ENCODE peak calls at places on chromosome 5, in ten cellular contexts. I is lower leg skin, S is sigmoid colon, Q is OCI-LY7, B is DND-41, Y is fibroblast of mammary gland, J is prostate gland, M is cardiac muscle cell, N is GM23338, R is breast epithelium. C is an unnamed sample.

GRCh38 chr5:129904667-129905466 is 602 bp downstream of the CHSY3 start:
- DNase-seq in J (peak), M (peak), N (peak), Q (no peak), R (no peak), S (peak), I (no peak), Y (peak), B (no peak), C (no peak)

GRCh38 chr5:121962347-121962670 is 534 bp downstream of the SRFBP1 start:
- DNase-seq in Y (no peak), I (no peak), Q (no peak), R (no peak), J (no peak), N (no peak), B (no peak), S (no peak), M (no peak), C (peak)

GRCh38 chr5:52895572-52896296 is 93.4 kb upstream of the ITGA2 start:
- DNase-seq in M (peak), I (no peak), N (no peak), Q (no peak), R (no peak), B (no peak), S (no peak), Y (peak), J (no peak), C (no peak)

GRCh38 chr5:111635151-111635945 is 121.6 kb downstream of the NREP start:
- DNase-seq in Q (no peak), I (no peak), M (peak), R (no peak), J (peak), N (no peak), B (no peak), Y (peak), S (no peak), C (no peak)

GRCh38 chr5:77727190-77727589 is 48.9 kb downstream of the TBCA start:
- DNase-seq in N (no peak), B (no peak), I (no peak), S (no peak), J (no peak), Q (no peak), M (no peak), R (no peak), Y (no peak), C (no peak)

GRCh38 chr5:167777746-167778145 is 513.7 kb upstream of the WWC1 start:
- DNase-seq in M (peak), J (no peak), N (no peak), I (no peak), B (no peak), Y (peak), S (no peak), R (no peak), Q (no peak), C (no peak)

GRCh38 chr5:175591293-175591692 is 66.6 kb upstream of the HRH2 start:
- DNase-seq in Q (no peak), R (no peak), Y (no peak), B (no peak), I (no peak), J (no peak), M (no peak), N (no peak), S (no peak), C (no peak)

GRCh38 chr5:172420215-172420934 is 34.0 kb downstream of the SH3PXD2B start:
- DNase-seq in Y (peak), Q (peak), I (peak), R (peak), S (peak), M (peak), N (peak), J (peak), B (no peak), C (no peak)

GRCh38 chr5:1007221-1007680 is 1.4 kb upstream of the NKD2 start:
- DNase-seq in Y (no peak), R (peak), Q (no peak), S (peak), M (no peak), J (no peak), B (no peak), N (peak), I (no peak), C (no peak)

GRCh38 chr5:154860123-154860522 is 1.7 kb downstream of the CNOT8 start:
- DNase-seq in I (peak), R (no peak), Y (peak), M (peak), Q (peak), B (peak), J (no peak), N (peak), S (peak), C (no peak)

GRCh38 chr5:132258102-132259060 is 885 bp downstream of the PDLIM4 start:
- DNase-seq in B (no peak), M (peak), J (no peak), N (no peak), I (no peak), Q (no peak), S (peak), R (no peak), Y (peak), C (no peak)

GRCh38 chr5:42949348-42950090 is 90.6 kb downstream of the ANXA2R start:
- DNase-seq in J (peak), B (no peak), Y (peak), I (peak), S (peak), Q (peak), N (peak), M (peak), R (no peak), C (peak)

GRCh38 chr5:25669645-25670401 is 1025.0 kb upstream of the CDH10 start:
- DNase-seq in I (no peak), J (no peak), Q (no peak), B (no peak), R (no peak), Y (no peak), S (no peak), N (no peak), M (no peak), C (no peak)

GRCh38 chr5:132263548-132264261 is 6.2 kb downstream of the PDLIM4 start:
- DNase-seq in B (no peak), J (no peak), I (peak), M (peak), R (no peak), Q (no peak), Y (peak), N (no peak), S (peak), C (peak)

GRCh38 chr5:150637245-150638052 is 3.0 kb upstream of the SYNPO start:
- DNase-seq in N (peak), B (no peak), I (no peak), Y (peak), M (peak), S (no peak), J (no peak), Q (no peak), R (no peak), C (no peak)

GRCh38 chr5:95238560-95239325 is 46.2 kb downstream of the MCTP1 start:
- DNase-seq in Q (no peak), B (no peak), J (no peak), M (peak), I (no peak), Y (peak), R (no peak), N (no peak), S (no peak), C (no peak)

GRCh38 chr5:16992444-16992843 is 56.4 kb upstream of the MYO10 start:
- DNase-seq in B (no peak), Y (no peak), R (no peak), N (no peak), Q (no peak), J (no peak), I (no peak), M (no peak), S (no peak), C (no peak)

GRCh38 chr5:5103249-5103648 is 36.9 kb upstream of the ADAMTS16 start:
- DNase-seq in Y (peak), M (no peak), I (no peak), S (no peak), B (no peak), N (no peak), R (no peak), Q (no peak), J (no peak), C (no peak)

GRCh38 chr5:79070002-79070567 is 518 bp downstream of the BHMT2 start:
- DNase-seq in R (no peak), M (peak), B (no peak), Y (peak), Q (no peak), N (peak), S (peak), I (no peak), J (no peak), C (no peak)

GRCh38 chr5:14202462-14202861 is 59.3 kb downstream of the TRIO start:
- DNase-seq in M (peak), S (no peak), B (no peak), J (no peak), R (no peak), I (no peak), N (no peak), Q (no peak), Y (peak), C (no peak)

GRCh38 chr5:34627794-34628193 is 28.3 kb upstream of the RAI14 start:
- DNase-seq in R (no peak), Y (peak), J (no peak), M (peak), Q (no peak), S (no peak), B (no peak), N (no peak), I (no peak), C (no peak)

GRCh38 chr5:53479656-53480473 is 564 bp upstream of the FST start:
- DNase-seq in N (peak), J (peak), Q (no peak), Y (peak), M (peak), I (peak), S (peak), R (no peak), B (no peak), C (peak)

GRCh38 chr5:126460977-126461376 is 37.8 kb downstream of the GRAMD2B start:
- DNase-seq in Q (no peak), I (no peak), M (no peak), R (no peak), N (no peak), J (no peak), Y (no peak), B (no peak), S (no peak), C (no peak)

GRCh38 chr5:85000671-85001070 is 616.0 kb upstream of the EDIL3 start:
- DNase-seq in Q (no peak), B (no peak), M (peak), Y (peak), I (no peak), S (no peak), R (no peak), N (no peak), J (no peak), C (no peak)

GRCh38 chr5:34548086-34548403 is 108.1 kb upstream of the RAI14 start:
- DNase-seq in M (no peak), Q (no peak), S (no peak), I (no peak), N (peak), Y (no peak), R (no peak), B (no peak), J (no peak), C (no peak)

GRCh38 chr5:158755221-158755620 is 344.5 kb downstream of the EBF1 start:
- DNase-seq in M (no peak), N (no peak), S (no peak), I (no peak), B (no peak), Y (no peak), Q (peak), R (no peak), J (no peak), C (no peak)

GRCh38 chr5:181190711-181191525 is 14.1 kb downstream of the TRIM7 start:
- DNase-seq in I (no peak), N (peak), Y (no peak), R (no peak), M (peak), J (no peak), Q (peak), S (peak), B (peak), C (no peak)

GRCh38 chr5:21806943-21807342 is 1046.2 kb downstream of the CDH12 start:
- DNase-seq in N (no peak), Q (no peak), R (no peak), J (no peak), S (no peak), I (no peak), Y (peak), M (peak), B (no peak), C (no peak)

GRCh38 chr5:176685010-176685409 is 37.7 kb downstream of the TSPAN17 start:
- DNase-seq in R (no peak), S (no peak), B (no peak), N (no peak), I (no peak), M (no peak), Y (no peak), J (no peak), Q (no peak), C (no peak)

GRCh38 chr5:37926732-37927131 is 86.9 kb upstream of the GDNF start:
- DNase-seq in Q (no peak), J (no peak), I (no peak), M (peak), S (no peak), Y (peak), R (no peak), B (no peak), N (no peak), C (no peak)

GRCh38 chr5:1638658-1639400 is 115.1 kb upstream of the LPCAT1 start:
- DNase-seq in I (no peak), N (no peak), Q (no peak), R (peak), J (no peak), B (no peak), M (no peak), Y (no peak), S (peak), C (peak)

GRCh38 chr5:7941692-7942091 is 72.7 kb downstream of the MTRR start:
- DNase-seq in B (no peak), J (no peak), R (no peak), M (no peak), N (no peak), S (no peak), I (no peak), Q (no peak), Y (no peak), C (no peak)

GRCh38 chr5:14297697-14298096 is 154.6 kb downstream of the TRIO start:
- DNase-seq in S (no peak), J (no peak), N (no peak), Q (no peak), M (no peak), B (no peak), Y (no peak), R (no peak), I (no peak), C (no peak)

GRCh38 chr5:64665243-64665642 is 25.1 kb upstream of the SHISAL2B start:
- DNase-seq in Y (no peak), B (no peak), J (no peak), N (no peak), S (no peak), I (no peak), R (no peak), M (no peak), Q (no peak), C (no peak)

GRCh38 chr5:149445739-149446369 is 66.8 kb upstream of the IL17B start:
- DNase-seq in R (no peak), Q (no peak), M (peak), B (no peak), N (no peak), I (no peak), S (peak), Y (peak), J (no peak), C (no peak)
- TF ChIP-seq CTCF in R (no peak), Q (no peak), M (peak), B (no peak), N (no peak), I (no peak), S (peak), Y (no peak), J (no peak), C (no peak)

GRCh38 chr5:87400305-87400899 is 12.3 kb downstream of the CCNH start:
- DNase-seq in B (no peak), M (peak), Q (peak), I (no peak), N (peak), S (no peak), R (no peak), Y (peak), J (no peak), C (peak)
- TF ChIP-seq CTCF in B (peak), M (peak), Q (peak), I (no peak), N (no peak), S (peak), R (peak), Y (peak), J (peak), C (peak)

GRCh38 chr5:108382784-108383358 is 973 bp upstream of the FBXL17 start:
- DNase-seq in R (no peak), J (peak), I (no peak), M (peak), B (peak), N (peak), S (no peak), Q (peak), Y (peak), C (peak)

GRCh38 chr5:108380531-108381021 is 1.3 kb downstream of the FBXL17 start:
- DNase-seq in J (peak), S (peak), N (peak), Q (peak), B (peak), I (no peak), M (peak), Y (no peak), R (no peak), C (peak)

GRCh38 chr5:108379722-108380530 is 2.0 kb downstream of the FBXL17 start:
- DNase-seq in S (no peak), R (no peak), B (peak), I (no peak), J (no peak), Q (peak), N (no peak), M (no peak), Y (peak), C (no peak)

GRCh38 chr5:108381955-108382783 is at the start of gene FBXL17:
- DNase-seq in M (peak), R (peak), Q (peak), J (peak), I (peak), S (peak), N (peak), Y (peak), B (peak), C (peak)

GRCh38 chr5:108381034-108381954 is 604 bp downstream of the FBXL17 start:
- DNase-seq in J (peak), S (peak), M (peak), Y (peak), Q (peak), I (peak), N (peak), B (peak), R (peak), C (peak)
- TF ChIP-seq CTCF in J (no peak), S (no peak), M (no peak), Y (no peak), Q (no peak), I (no peak), N (no peak), B (no peak), R (no peak), C (no peak)

GRCh38 chr5:72191404-72191803 is 84.1 kb downstream of the MAP1B start:
- DNase-seq in B (no peak), Y (no peak), N (no peak), R (no peak), I (no peak), Q (no peak), M (no peak), S (no peak), J (no peak), C (no peak)
- TF ChIP-seq CTCF in B (no peak), Y (no peak), N (no peak), R (no peak), I (no peak), Q (no peak), M (no peak), S (no peak), J (no peak), C (no peak)

GRCh38 chr5:10262995-10263394 is 12.9 kb downstream of the CCT5 start:
- DNase-seq in N (no peak), B (no peak), Q (no peak), R (no peak), S (no peak), M (no peak), J (no peak), I (no peak), Y (no peak), C (no peak)

GRCh38 chr5:10268100-10268499 is 18.0 kb downstream of the CCT5 start:
- DNase-seq in B (no peak), Y (no peak), R (no peak), J (no peak), Q (no peak), N (no peak), M (no peak), S (no peak), I (no peak), C (no peak)

GRCh38 chr5:10265245-10266109 is 15.4 kb downstream of the CCT5 start:
- DNase-seq in I (no peak), M (no peak), Y (no peak), Q (no peak), R (no peak), S (no peak), J (no peak), B (no peak), N (no peak), C (no peak)

GRCh38 chr5:10264569-10264968 is 14.5 kb downstream of the CCT5 start:
- DNase-seq in I (no peak), B (no peak), Q (no peak), R (no peak), M (no peak), N (no peak), S (no peak), Y (no peak), J (no peak), C (no peak)

DNA sequence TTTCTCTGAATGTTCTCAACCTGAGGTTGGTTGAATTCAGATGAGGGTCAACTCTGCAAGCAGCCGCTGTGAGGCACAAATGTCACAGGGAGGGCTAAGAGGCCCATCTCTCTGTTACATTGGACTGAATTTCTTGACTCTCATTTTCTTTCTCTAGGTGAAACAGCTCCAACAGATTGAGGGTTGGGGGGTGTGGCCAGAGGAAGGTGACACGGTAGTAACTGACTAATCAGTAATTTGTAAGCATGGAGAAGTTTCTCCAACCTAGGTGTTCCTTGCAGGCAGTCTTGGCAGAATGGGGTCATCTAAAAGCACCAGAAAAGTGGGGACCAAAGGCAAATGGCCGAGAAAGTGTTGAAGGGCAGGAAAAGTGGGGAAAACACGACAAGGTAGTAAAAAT is 16.8 kb downstream of the CCT5 start:
- DNase-seq in S (no peak), B (no peak), R (no peak), M (no peak), Q (no peak), N (no peak), I (no peak), Y (no peak), J (no peak), C (no peak)
- TF ChIP-seq CTCF in S (no peak), B (no peak), R (no peak), M (no peak), Q (no peak), N (peak), I (no peak), Y (no peak), J (no peak), C (no peak)

GRCh38 chr5:23840083-23840482 is 332.7 kb downstream of the PRDM9 start:
- DNase-seq in J (no peak), Q (no peak), B (no peak), R (no peak), M (no peak), I (no peak), Y (no peak), N (no peak), S (no peak), C (no peak)
- TF ChIP-seq CTCF in J (no peak), Q (peak), B (no peak), R (no peak), M (no peak), I (no peak), Y (peak), N (no peak), S (no peak), C (no peak)

C was measured in GM10248.